ENCODE peak calls at places on chromosome 13, in ten cellular contexts. One of them, this sample, is unnamed.

GRCh38 chr13:111384441-111385181 is 64.2 kb downstream of the TEX29 start:
- DNase-seq in activated CD4-positive, CD25-positive, alpha-beta regulatory T cell treated with anti-CD3 and anti-CD28 coated beads, Interleukin-2, amount 50 U/mL, for 16 hours: no peak
- DNase-seq in stimulated activated CD8-positive, alpha-beta memory T cell treated with anti-CD3 and anti-CD28 coated beads, Interleukin-4, amount 100 ng/mL, for 24 hours: no peak
- DNase-seq in activated CD4-positive, alpha-beta T cell treated with anti-CD3 and anti-CD28 coated beads for 24 hours: no peak
- DNase-seq in fibroblast of lung: no peak
- DNase-seq in endothelial cell: no peak
- DNase-seq in iris pigment epithelial cell: no peak
- DNase-seq in left lobe of liver: no peak
- DNase-seq in A172: no peak
- DNase-seq in RWPE1: no peak
- DNase-seq in this sample: no peak

GRCh38 chr13:32587014-32587773 is 942 bp downstream of the PDS5B start:
- DNase-seq in RWPE1: no peak
- DNase-seq in stimulated activated CD8-positive, alpha-beta memory T cell treated with anti-CD3 and anti-CD28 coated beads, Interleukin-4, amount 100 ng/mL, for 24 hours: peak; percentile 42
- DNase-seq in activated CD4-positive, CD25-positive, alpha-beta regulatory T cell treated with anti-CD3 and anti-CD28 coated beads, Interleukin-2, amount 50 U/mL, for 16 hours: peak; percentile 18
- DNase-seq in A172: peak; percentile 13
- DNase-seq in fibroblast of lung: peak; percentile 71
- DNase-seq in iris pigment epithelial cell: peak; percentile 76
- DNase-seq in left lobe of liver: peak; percentile 75
- DNase-seq in endothelial cell: peak; percentile 63
- DNase-seq in activated CD4-positive, alpha-beta T cell treated with anti-CD3 and anti-CD28 coated beads for 24 hours: peak; percentile 35
- DNase-seq in this sample: peak; percentile 53

GRCh38 chr13:24747248-24748151 is 16.5 kb upstream of the RNF17 start:
- DNase-seq in iris pigment epithelial cell: peak; percentile 40
- DNase-seq in left lobe of liver: no peak
- DNase-seq in activated CD4-positive, alpha-beta T cell treated with anti-CD3 and anti-CD28 coated beads for 24 hours: peak; percentile 22
- DNase-seq in endothelial cell: peak; percentile 31
- DNase-seq in activated CD4-positive, CD25-positive, alpha-beta regulatory T cell treated with anti-CD3 and anti-CD28 coated beads, Interleukin-2, amount 50 U/mL, for 16 hours: no peak
- DNase-seq in A172: no peak
- DNase-seq in stimulated activated CD8-positive, alpha-beta memory T cell treated with anti-CD3 and anti-CD28 coated beads, Interleukin-4, amount 100 ng/mL, for 24 hours: no peak
- DNase-seq in fibroblast of lung: peak; percentile 22
- DNase-seq in RWPE1: no peak
- DNase-seq in this sample: no peak

GRCh38 chr13:107144432-107144831 is 576.5 kb upstream of the ARGLU1 start:
- DNase-seq in endothelial cell: no peak
- DNase-seq in A172: peak; percentile 3
- DNase-seq in RWPE1: no peak
- DNase-seq in activated CD4-positive, alpha-beta T cell treated with anti-CD3 and anti-CD28 coated beads for 24 hours: no peak
- DNase-seq in fibroblast of lung: peak; percentile 55
- DNase-seq in iris pigment epithelial cell: peak; percentile 24
- DNase-seq in stimulated activated CD8-positive, alpha-beta memory T cell treated with anti-CD3 and anti-CD28 coated beads, Interleukin-4, amount 100 ng/mL, for 24 hours: no peak
- DNase-seq in left lobe of liver: no peak
- DNase-seq in activated CD4-positive, CD25-positive, alpha-beta regulatory T cell treated with anti-CD3 and anti-CD28 coated beads, Interleukin-2, amount 50 U/mL, for 16 hours: no peak
- DNase-seq in this sample: no peak

GRCh38 chr13:105541565-105541964 is 993.9 kb downstream of the EFNB2 start:
- DNase-seq in left lobe of liver: no peak
- DNase-seq in endothelial cell: no peak
- DNase-seq in activated CD4-positive, CD25-positive, alpha-beta regulatory T cell treated with anti-CD3 and anti-CD28 coated beads, Interleukin-2, amount 50 U/mL, for 16 hours: no peak
- DNase-seq in A172: no peak
- DNase-seq in activated CD4-positive, alpha-beta T cell treated with anti-CD3 and anti-CD28 coated beads for 24 hours: no peak
- DNase-seq in fibroblast of lung: no peak
- DNase-seq in RWPE1: no peak
- DNase-seq in stimulated activated CD8-positive, alpha-beta memory T cell treated with anti-CD3 and anti-CD28 coated beads, Interleukin-4, amount 100 ng/mL, for 24 hours: no peak
- DNase-seq in iris pigment epithelial cell: no peak
- DNase-seq in this sample: no peak

GRCh38 chr13:26629260-26629659 is 71.8 kb downstream of the WASF3 start:
- DNase-seq in A172: no peak
- DNase-seq in left lobe of liver: peak; percentile 51
- DNase-seq in stimulated activated CD8-positive, alpha-beta memory T cell treated with anti-CD3 and anti-CD28 coated beads, Interleukin-4, amount 100 ng/mL, for 24 hours: no peak
- DNase-seq in activated CD4-positive, alpha-beta T cell treated with anti-CD3 and anti-CD28 coated beads for 24 hours: no peak
- DNase-seq in RWPE1: no peak
- DNase-seq in endothelial cell: no peak
- DNase-seq in activated CD4-positive, CD25-positive, alpha-beta regulatory T cell treated with anti-CD3 and anti-CD28 coated beads, Interleukin-2, amount 50 U/mL, for 16 hours: no peak
- DNase-seq in fibroblast of lung: no peak
- DNase-seq in iris pigment epithelial cell: peak; percentile 23
- DNase-seq in this sample: no peak

GRCh38 chr13:105471683-105472082 is 1063.8 kb downstream of the EFNB2 start:
- DNase-seq in A172: no peak
- DNase-seq in RWPE1: no peak
- DNase-seq in endothelial cell: no peak
- DNase-seq in fibroblast of lung: peak; percentile 83
- DNase-seq in stimulated activated CD8-positive, alpha-beta memory T cell treated with anti-CD3 and anti-CD28 coated beads, Interleukin-4, amount 100 ng/mL, for 24 hours: no peak
- DNase-seq in left lobe of liver: no peak
- DNase-seq in iris pigment epithelial cell: peak; percentile 77
- DNase-seq in activated CD4-positive, alpha-beta T cell treated with anti-CD3 and anti-CD28 coated beads for 24 hours: no peak
- DNase-seq in activated CD4-positive, CD25-positive, alpha-beta regulatory T cell treated with anti-CD3 and anti-CD28 coated beads, Interleukin-2, amount 50 U/mL, for 16 hours: no peak
- DNase-seq in this sample: no peak

GRCh38 chr13:67296511-67296910 is 66.4 kb upstream of the PCDH9 start:
- DNase-seq in left lobe of liver: no peak
- DNase-seq in A172: no peak
- DNase-seq in endothelial cell: no peak
- DNase-seq in activated CD4-positive, alpha-beta T cell treated with anti-CD3 and anti-CD28 coated beads for 24 hours: no peak
- DNase-seq in RWPE1: no peak
- DNase-seq in stimulated activated CD8-positive, alpha-beta memory T cell treated with anti-CD3 and anti-CD28 coated beads, Interleukin-4, amount 100 ng/mL, for 24 hours: no peak
- DNase-seq in fibroblast of lung: peak; percentile 47
- DNase-seq in iris pigment epithelial cell: peak; percentile 41
- DNase-seq in activated CD4-positive, CD25-positive, alpha-beta regulatory T cell treated with anti-CD3 and anti-CD28 coated beads, Interleukin-2, amount 50 U/mL, for 16 hours: no peak
- DNase-seq in this sample: no peak

This sample was measured in stimulated activated CD4-positive, alpha-beta T cell treated with anti-CD3 and anti-CD28 coated beads, Interleukin-1b, Interleukin-23, amount 100 ng/mL, for 24 hours.